ENCODE peak calls at places on chromosomes 3 and 15, in ten cellular contexts. S, H, Z, T, U, A, D, W, F and R are unnamed samples.
A peak's percentile ranks its signal among the peaks of the same experiment; 100 is the strongest.

GRCh38 chr3:181622365-181622764 is 89.4 kb upstream of the SOX2 start:
- DNase-seq in S (no peak), U (peak; percentile 67), F (no peak), D (no peak), T (peak; percentile 14), A (no peak), Z (no peak), H (peak; percentile 17), W (peak; percentile 59), R (no peak)

GRCh38 chr3:133444071-133444774 is 44.4 kb downstream of the BFSP2 start:
- DNase-seq in A (no peak), F (no peak), Z (peak; percentile 51), S (peak; percentile 30), H (peak; percentile 38), D (no peak), U (peak; percentile 68), T (peak; percentile 61), W (peak; percentile 73), R (no peak)

GRCh38 chr3:50201573-50202315 is 3.3 kb upstream of the SLC38A3 start:
- DNase-seq in W (no peak), H (no peak), U (no peak), S (peak; percentile 40), F (no peak), Z (no peak), A (peak; percentile 25), T (no peak), D (no peak), R (no peak)

GRCh38 chr15:90441011-90441410 is 53.0 kb downstream of the IQGAP1 start:
- DNase-seq in A (no peak), F (no peak), T (no peak), W (no peak), Z (no peak), S (no peak), H (no peak), D (no peak), U (no peak), R (no peak)

GRCh38 chr15:34217587-34218225 is 7.1 kb upstream of the EMC4 start:
- DNase-seq in H (peak; percentile 68), A (no peak), T (no peak), Z (no peak), D (no peak), W (no peak), U (peak; percentile 67), S (no peak), F (no peak), R (no peak)

GRCh38 chr3:11847607-11848006 is 922 bp upstream of the TAMM41 start:
- DNase-seq in W (no peak), D (no peak), U (no peak), T (no peak), H (no peak), Z (no peak), F (no peak), S (no peak), A (no peak), R (no peak)

GRCh38 chr3:177742273-177742672 is 545.0 kb upstream of the TBL1XR1 start:
- DNase-seq in W (no peak), H (no peak), A (no peak), F (no peak), T (no peak), Z (no peak), U (no peak), D (no peak), S (no peak), R (no peak)

GRCh38 chr3:36696799-36697198 is 67.6 kb downstream of the DCLK3 start:
- DNase-seq in F (no peak), Z (no peak), H (no peak), U (no peak), A (no peak), W (no peak), T (no peak), D (no peak), S (no peak), R (no peak)

GRCh38 chr15:48066456-48066855 is 54.3 kb upstream of the SLC24A5 start:
- DNase-seq in D (no peak), T (no peak), F (no peak), W (no peak), A (no peak), H (no peak), Z (no peak), S (no peak), U (no peak), R (no peak)

GRCh38 chr3:42780892-42781700 is 8.0 kb upstream of the CCDC13 start:
- DNase-seq in W (peak; percentile 89), U (peak; percentile 52), T (peak; percentile 86), S (peak; percentile 86), A (no peak), H (peak; percentile 93), F (no peak), Z (no peak), D (no peak), R (no peak)

GRCh38 chr3:142863010-142863787 is 25.7 kb downstream of the PCOLCE2 start:
- DNase-seq in H (peak; percentile 42), F (no peak), D (no peak), W (no peak), Z (no peak), U (peak; percentile 62), T (no peak), S (no peak), A (no peak), R (no peak)

GRCh38 chr15:29883126-29883525 is 60.9 kb upstream of the TJP1 start:
- DNase-seq in F (no peak), A (no peak), T (no peak), H (no peak), S (no peak), U (no peak), W (peak; percentile 11), Z (no peak), D (no peak), R (no peak)

GRCh38 chr3:13015286-13016082 is 57.7 kb downstream of the IQSEC1 start:
- DNase-seq in S (no peak), T (no peak), H (no peak), D (peak; percentile 84), W (no peak), A (no peak), U (no peak), Z (peak; percentile 41), F (no peak), R (peak; percentile 70)

GRCh38 chr15:37223089-37223488 is 122.7 kb upstream of the MEIS2 start:
- DNase-seq in A (no peak), Z (no peak), H (no peak), T (no peak), F (no peak), W (no peak), D (no peak), S (no peak), U (no peak), R (no peak)

GRCh38 chr3:33119891-33120290 is 6.1 kb downstream of the CRTAP start:
- DNase-seq in U (no peak), H (no peak), Z (no peak), T (peak; percentile 11), F (no peak), W (no peak), S (no peak), A (no peak), D (no peak), R (no peak)

GRCh38 chr3:5212625-5213573 is 25.4 kb downstream of the EDEM1 start:
- DNase-seq in Z (no peak), T (no peak), S (no peak), W (no peak), H (no peak), F (no peak), U (no peak), A (no peak), D (no peak), R (no peak)

GRCh38 chr3:188021502-188022040 is 132.4 kb upstream of the LPP start:
- DNase-seq in F (no peak), D (no peak), H (peak; percentile 51), A (no peak), W (peak; percentile 89), U (no peak), T (peak; percentile 80), S (peak; percentile 59), Z (no peak), R (no peak)

GRCh38 chr3:24551626-24552025 is 57.0 kb upstream of the THRB start:
- DNase-seq in H (no peak), F (no peak), D (no peak), S (no peak), U (no peak), T (no peak), Z (no peak), A (no peak), W (no peak), R (no peak)

GRCh38 chr3:47016934-47017435 is 37.5 kb downstream of the NBEAL2 start:
- DNase-seq in W (peak; percentile 83), S (no peak), U (no peak), F (no peak), D (no peak), H (peak; percentile 81), Z (no peak), A (no peak), T (peak; percentile 80), R (no peak)

GRCh38 chr15:74725241-74725774 is at the start of gene CYP1A1:
- DNase-seq in S (peak; percentile 73), W (no peak), U (peak; percentile 27), A (no peak), Z (peak; percentile 61), D (no peak), H (no peak), F (peak; percentile 27), T (peak; percentile 3), R (no peak)

GRCh38 chr3:116140100-116140689 is 305.1 kb downstream of the LSAMP start:
- DNase-seq in A (no peak), T (peak; percentile 63), U (peak; percentile 19), D (no peak), Z (no peak), H (peak; percentile 57), W (peak; percentile 62), S (peak; percentile 48), F (no peak), R (no peak)

GRCh38 chr3:52232279-52233107 is 6.5 kb downstream of the TWF2 start:
- DNase-seq in A (peak; percentile 25), H (no peak), D (no peak), F (no peak), U (no peak), S (no peak), Z (no peak), W (no peak), T (no peak), R (no peak)
- TF ChIP-seq CTCF in A (no peak), H (no peak), D (no peak), F (peak; percentile 26), U (peak; percentile 28), S (peak; percentile 26), Z (no peak), W (no peak), T (no peak), R (no peak)

GRCh38 chr3:49120438-49121135 is at the start of gene USP19:
- DNase-seq in T (peak; percentile 96), Z (peak; percentile 98), S (peak; percentile 96), H (peak; percentile 91), D (peak; percentile 98), A (peak; percentile 96), F (peak; percentile 96), U (peak; percentile 90), W (peak; percentile 94), R (peak; percentile 98)
- TF ChIP-seq CTCF in T (no peak), Z (no peak), S (no peak), H (no peak), D (no peak), A (no peak), F (no peak), U (no peak), W (no peak), R (no peak)

GRCh38 chr15:79849789-79850188 is 47.0 kb downstream of the MTHFS start:
- DNase-seq in H (peak; percentile 52), U (no peak), T (peak; percentile 51), F (no peak), S (peak; percentile 60), D (no peak), W (peak; percentile 69), Z (peak; percentile 35), A (no peak), R (no peak)
- TF ChIP-seq CTCF in H (peak; percentile 83), U (peak; percentile 19), T (peak; percentile 69), F (peak; percentile 53), S (peak; percentile 68), D (peak; percentile 42), W (peak; percentile 91), Z (peak; percentile 42), A (peak; percentile 6), R (peak; percentile 8)

GRCh38 chr3:14375192-14375591 is 27.2 kb upstream of the SLC6A6 start:
- DNase-seq in D (no peak), A (no peak), T (no peak), H (no peak), Z (no peak), F (no peak), S (no peak), W (no peak), U (no peak), R (no peak)
- TF ChIP-seq CTCF in D (no peak), A (no peak), T (no peak), H (no peak), Z (no peak), F (no peak), S (no peak), W (no peak), U (no peak), R (no peak)